ENCODE peak calls at places on chromosomes 2 and 18, in four cellular contexts. H, M, V and F are unnamed samples.

GRCh38 chr18:77132369-77133050 is at the start of gene MBP:
- DNase-seq in H (no peak), M (no peak), V (no peak), F (no peak)

GRCh38 chr2:43905871-43906270 is 67.1 kb downstream of the ABCG8 start:
- DNase-seq in H (no peak), M (no peak), V (no peak), F (no peak)

GRCh38 chr2:39780825-39781600 is 2.0 kb upstream of the THUMPD2 start:
- DNase-seq in H (no peak), M (no peak), V (peak; percentile 44), F (peak; percentile 32)

GRCh38 chr2:226813148-226813701 is 13.6 kb upstream of the IRS1 start:
- DNase-seq in H (no peak), M (no peak), V (no peak), F (no peak)

GRCh38 chr2:39913648-39914456 is 134.8 kb upstream of the THUMPD2 start:
- DNase-seq in H (peak; percentile 7), M (peak; percentile 38), V (peak; percentile 37), F (peak; percentile 60)

GRCh38 chr2:236684534-236685256 is 115.1 kb downstream of the ACKR3 start:
- DNase-seq in H (no peak), M (no peak), V (no peak), F (no peak)

GRCh38 chr2:187407407-187408084 is 40.5 kb downstream of the CALCRL start:
- DNase-seq in H (no peak), M (no peak), V (no peak), F (no peak)

GRCh38 chr18:75170916-75171315 is 38.0 kb downstream of the PTGR3 start:
- DNase-seq in H (no peak), M (no peak), V (no peak), F (no peak)

GRCh38 chr18:525066-525797 is 24.7 kb upstream of the COLEC12 start:
- DNase-seq in H (no peak), M (no peak), V (peak; percentile 26), F (no peak)

GRCh38 chr2:130875935-130876334 is 39.2 kb downstream of the ARHGEF4 start:
- DNase-seq in H (no peak), M (no peak), V (no peak), F (no peak)

GRCh38 chr2:109028280-109028679 is 39.3 kb upstream of the EDAR start:
- DNase-seq in H (no peak), M (no peak), V (no peak), F (no peak)

GRCh38 chr2:72153026-72153791 is 5.5 kb upstream of the CYP26B1 start:
- DNase-seq in H (no peak), M (no peak), V (no peak), F (no peak)

GRCh38 chr2:217610411-217610814 is 392.4 kb downstream of the TNS1 start:
- DNase-seq in H (peak; percentile 31), M (no peak), V (no peak), F (no peak)

GRCh38 chr2:98482362-98482761 is 37.7 kb downstream of the INPP4A start:
- DNase-seq in H (no peak), M (no peak), V (no peak), F (no peak)

GRCh38 chr2:141940709-141941108 is 190.1 kb downstream of the LRP1B start:
- DNase-seq in H (no peak), M (no peak), V (no peak), F (no peak)

GRCh38 chr18:23888880-23889279 is 125.7 kb upstream of the TTC39C start:
- DNase-seq in H (no peak), M (no peak), V (no peak), F (no peak)

GRCh38 chr2:159015823-159016222 is 47.4 kb downstream of the TANC1 start:
- DNase-seq in H (no peak), M (no peak), V (no peak), F (no peak)

GRCh38 chr2:189328451-189329249 is 112.6 kb upstream of the WDR75 start:
- DNase-seq in H (no peak), M (no peak), V (no peak), F (no peak)
- TF ChIP-seq CHD4 in H (no peak), M (no peak), V (no peak), F (no peak)

DNA sequence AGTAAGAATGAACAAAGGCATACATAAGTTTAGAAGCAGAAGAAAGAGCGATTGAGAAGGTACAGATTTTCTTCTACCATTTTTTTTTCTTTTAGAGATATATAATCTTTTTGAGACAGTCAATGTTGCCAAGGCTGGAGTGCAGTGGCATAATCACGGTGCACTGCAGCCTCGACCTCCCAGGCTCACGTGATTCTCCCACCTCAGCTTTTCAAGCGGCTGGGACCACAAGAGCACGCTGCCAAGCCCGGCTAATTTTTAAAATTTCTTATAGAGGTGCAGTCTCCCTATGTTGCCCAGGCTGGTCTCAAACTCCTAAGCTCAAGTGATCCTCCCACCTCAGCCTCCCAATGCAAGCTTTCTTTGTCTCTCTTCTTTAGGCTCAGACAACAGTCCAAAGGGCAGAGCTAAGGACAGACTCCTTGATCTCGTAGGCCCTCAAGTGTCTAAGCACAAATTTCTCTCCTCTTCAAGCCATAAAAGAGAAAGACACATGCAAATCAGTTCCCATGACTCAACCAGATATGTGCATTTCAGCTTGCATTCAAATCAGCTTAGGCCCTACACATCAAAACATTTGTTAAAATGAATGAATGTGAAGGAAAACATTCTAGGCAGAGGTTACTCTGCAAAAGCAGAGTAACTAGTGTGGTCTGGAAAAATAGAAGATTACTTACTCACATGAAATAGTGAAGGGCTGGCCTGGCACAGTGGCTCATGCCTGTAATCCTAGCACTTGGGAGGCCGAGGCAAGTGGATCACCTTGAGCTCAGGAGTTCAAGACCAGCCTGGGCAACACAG is 18.0 kb downstream of the ITSN2 start:
- DNase-seq in H (peak; percentile 68), M (no peak), V (no peak), F (no peak)
- H3K4me1 ChIP-seq in H (peaks cover 40% of the 10 kb centered on the region), M (peaks cover 8% of the 10 kb centered on the region), V (peaks cover 24% of the 10 kb centered on the region), F (peaks cover 49% of the 10 kb centered on the region)

GRCh38 chr2:17962874-17963273 is 84.4 kb downstream of the KCNS3 start:
- DNase-seq in H (no peak), M (no peak), V (no peak), F (no peak)
- TF ChIP-seq CHD4 in H (no peak), M (no peak), V (no peak), F (no peak)

GRCh38 chr2:152620985-152621384 is 96.3 kb downstream of the PRPF40A start:
- DNase-seq in H (no peak), M (no peak), V (peak; percentile 60), F (no peak)

GRCh38 chr2:152618188-152618564 is 99.1 kb downstream of the PRPF40A start:
- DNase-seq in H (no peak), M (no peak), V (no peak), F (no peak)

GRCh38 chr2:152615177-152615576 is 102.1 kb downstream of the PRPF40A start:
- DNase-seq in H (no peak), M (no peak), V (no peak), F (no peak)

GRCh38 chr2:152620218-152620617 is 97.0 kb downstream of the PRPF40A start:
- DNase-seq in H (no peak), M (no peak), V (no peak), F (no peak)

DNA sequence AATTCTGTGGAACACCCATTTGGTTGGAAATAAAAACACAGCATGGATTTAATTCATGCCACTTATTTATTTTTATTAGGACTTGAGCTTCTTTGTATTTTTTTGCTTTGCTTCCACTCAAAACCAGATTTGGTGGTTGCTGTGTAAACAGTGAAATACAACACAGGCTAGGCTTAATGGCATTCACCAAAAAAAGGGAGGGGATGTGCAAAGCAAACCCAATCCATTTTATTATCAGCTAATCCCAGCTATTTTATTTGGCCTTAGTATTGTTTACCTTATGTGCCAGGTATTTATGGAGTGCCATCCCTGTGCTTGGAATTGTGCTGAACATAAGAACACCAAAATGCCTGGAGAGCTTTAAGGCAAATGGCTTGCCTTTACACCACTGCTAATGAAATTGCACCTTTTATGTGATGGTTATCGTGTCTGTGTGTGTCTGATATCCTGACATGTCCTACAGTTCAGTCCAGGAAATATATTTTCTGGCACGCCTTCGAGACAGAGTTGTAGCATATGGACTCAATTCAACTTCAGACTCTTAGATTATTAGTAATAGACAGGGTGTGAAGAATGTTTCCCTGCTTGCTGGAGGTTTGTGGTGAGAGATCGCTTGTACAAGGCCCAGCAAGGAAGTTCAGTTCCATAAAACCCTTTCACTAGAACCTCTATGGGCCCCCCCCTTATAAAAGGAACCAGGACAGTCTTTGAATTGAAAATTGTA is 99.6 kb downstream of the PRPF40A start:
- DNase-seq in H (no peak), M (no peak), V (no peak), F (no peak)
- H3K4me1 ChIP-seq in H (peaks cover 9% of the 10 kb centered on the region), M (no peaks in the 10 kb centered on the region), V (peaks cover 17% of the 10 kb centered on the region), F (no peaks in the 10 kb centered on the region)

GRCh38 chr2:64769392-64770044 is 115.8 kb upstream of the SERTAD2 start:
- DNase-seq in H (no peak), M (no peak), V (no peak), F (no peak)
- TF ChIP-seq CHD4 in H (no peak), M (no peak), V (no peak), F (no peak)

DNA sequence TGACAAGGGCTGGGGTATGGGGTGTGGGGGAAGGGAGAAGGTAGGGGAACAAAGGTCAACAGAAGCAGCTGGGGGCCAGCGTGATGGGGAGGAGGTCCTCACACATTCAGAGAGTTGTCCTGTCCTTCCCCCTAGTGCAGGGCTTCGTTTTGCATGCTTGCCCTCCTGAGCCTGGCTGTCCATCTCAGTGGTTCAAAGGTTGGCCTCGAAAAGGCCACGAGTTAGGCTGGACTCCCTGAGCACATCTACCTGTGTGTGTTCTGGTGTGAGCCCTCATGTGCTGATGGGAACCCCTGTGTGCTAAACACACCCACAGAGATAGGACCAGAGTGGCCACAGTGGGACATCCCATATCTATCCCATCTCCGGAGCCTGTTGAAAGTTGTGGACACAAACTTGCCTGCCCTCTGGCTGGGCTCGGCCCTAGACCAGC is 51.9 kb downstream of the EPAS1 start:
- DNase-seq in H (no peak), M (no peak), V (no peak), F (peak; percentile 37)
- H3K4me1 ChIP-seq in H (peaks cover 5% of the 10 kb centered on the region), M (peaks cover 4% of the 10 kb centered on the region), V (no peaks in the 10 kb centered on the region), F (peaks cover 32% of the 10 kb centered on the region)

GRCh38 chr2:136112949-136113766 is 4.8 kb downstream of the CXCR4 start:
- DNase-seq in H (no peak), M (no peak), V (no peak), F (no peak)
- TF ChIP-seq CHD4 in H (no peak), M (no peak), V (no peak), F (no peak)

GRCh38 chr2:65355190-65355831 is 77.1 kb downstream of the SPRED2 start:
- DNase-seq in H (no peak), M (no peak), V (no peak), F (no peak)
- H3K4me1 ChIP-seq in H (peaks cover 50% of the 10 kb centered on the region), M (peaks cover 25% of the 10 kb centered on the region), V (peaks cover 57% of the 10 kb centered on the region), F (peaks cover 89% of the 10 kb centered on the region)